ENCODE peak calls at places on chromosomes 1 and 21, in seven cellular contexts. Y, V, R, A, W, J and O are unnamed samples.

GRCh38 chr1:201361652-201362504 is 15.6 kb downstream of the TNNT2 start:
- DNase-seq in Y (peak; percentile 18), V (peak; percentile 68), R (peak; percentile 28), A (no peak), W (no peak), J (peak; percentile 87), O (peak; percentile 47)

GRCh38 chr1:89200668-89201488 is 2.1 kb upstream of the GBP4 start:
- DNase-seq in Y (peak; percentile 72), V (no peak), R (no peak), A (no peak), W (no peak), J (no peak), O (no peak)

GRCh38 chr1:198529414-198529813 is 11.1 kb downstream of the ATP6V1G3 start:
- DNase-seq in Y (no peak), V (no peak), R (peak; percentile 81), A (no peak), W (no peak), J (no peak), O (no peak)

GRCh38 chr1:53402891-53403655 is 56.1 kb upstream of the DMRTB1 start:
- DNase-seq in Y (no peak), V (no peak), R (no peak), A (no peak), W (no peak), J (no peak), O (no peak)

GRCh38 chr1:10649484-10650201 is 146.8 kb downstream of the CASZ1 start:
- DNase-seq in Y (no peak), V (no peak), R (no peak), A (no peak), W (no peak), J (peak; percentile 83), O (no peak)

GRCh38 chr1:214583113-214583512 is 19.9 kb upstream of the CENPF start:
- DNase-seq in Y (no peak), V (no peak), R (no peak), A (no peak), W (no peak), J (no peak), O (no peak)

GRCh38 chr1:189986521-189986920 is 491.1 kb downstream of the BRINP3 start:
- DNase-seq in Y (no peak), V (no peak), R (no peak), A (no peak), W (no peak), J (no peak), O (no peak)

GRCh38 chr1:69707103-69707502 is 139.4 kb downstream of the LRRC7 start:
- DNase-seq in Y (no peak), V (no peak), R (no peak), A (no peak), W (no peak), J (no peak), O (no peak)

GRCh38 chr1:43834280-43835140 is 99.1 kb upstream of the ARTN start:
- DNase-seq in Y (no peak), V (peak; percentile 71), R (no peak), A (no peak), W (no peak), J (no peak), O (no peak)

GRCh38 chr1:180345148-180345547 is 115.1 kb downstream of the LHX4 start:
- DNase-seq in Y (no peak), V (no peak), R (no peak), A (no peak), W (no peak), J (no peak), O (no peak)

GRCh38 chr1:25617626-25618432 is 1.2 kb downstream of the MAN1C1 start:
- DNase-seq in Y (no peak), V (peak; percentile 75), R (no peak), A (peak; percentile 43), W (no peak), J (peak; percentile 70), O (peak; percentile 20)

GRCh38 chr21:45041351-45041805 is 33.0 kb upstream of the ADARB1 start:
- DNase-seq in Y (no peak), V (peak; percentile 81), R (peak; percentile 78), A (no peak), W (peak; percentile 50), J (no peak), O (peak; percentile 78)

GRCh38 chr1:186491351-186491750 is 30.4 kb upstream of the PDC start:
- DNase-seq in Y (no peak), V (no peak), R (no peak), A (no peak), W (no peak), J (no peak), O (no peak)

GRCh38 chr1:48936436-48936835 is 159.7 kb upstream of the BEND5 start:
- DNase-seq in Y (no peak), V (no peak), R (no peak), A (no peak), W (no peak), J (no peak), O (no peak)

GRCh38 chr21:44298301-44298700 is 1.6 kb upstream of the PFKL start:
- DNase-seq in Y (peak; percentile 49), V (no peak), R (peak; percentile 7), A (no peak), W (no peak), J (no peak), O (no peak)

GRCh38 chr1:19160831-19161230 is 49.2 kb downstream of the UBR4 start:
- DNase-seq in Y (no peak), V (no peak), R (no peak), A (no peak), W (no peak), J (no peak), O (peak; percentile 55)

GRCh38 chr1:45381243-45381642 is 41.0 kb upstream of the MUTYH start:
- DNase-seq in Y (no peak), V (no peak), R (no peak), A (no peak), W (no peak), J (no peak), O (no peak)

GRCh38 chr1:15090373-15090772 is 63.2 kb upstream of the TMEM51 start:
- DNase-seq in Y (peak; percentile 6), V (peak; percentile 94), R (no peak), A (no peak), W (peak; percentile 95), J (peak; percentile 93), O (no peak)

GRCh38 chr21:39599191-39599966 is 13.4 kb upstream of the B3GALT5 start:
- DNase-seq in Y (no peak), V (no peak), R (no peak), A (no peak), W (no peak), J (no peak), O (no peak)

GRCh38 chr1:34928865-34929496 is 469 bp downstream of the DLGAP3 start:
- DNase-seq in Y (peak; percentile 8), V (no peak), R (no peak), A (no peak), W (no peak), J (peak; percentile 44), O (no peak)

GRCh38 chr21:42798106-42798505 is 81.2 kb downstream of the WDR4 start:
- DNase-seq in Y (no peak), V (no peak), R (no peak), A (no peak), W (no peak), J (no peak), O (no peak)

GRCh38 chr1:5141750-5142149 is 487.3 kb downstream of the AJAP1 start:
- DNase-seq in Y (no peak), V (no peak), R (no peak), A (no peak), W (no peak), J (no peak), O (no peak)

GRCh38 chr1:12542596-12543592 is 75.1 kb downstream of the DHRS3 start:
- DNase-seq in Y (no peak), V (peak; percentile 6), R (peak; percentile 31), A (no peak), W (no peak), J (no peak), O (no peak)

GRCh38 chr1:9724706-9725476 is 73.4 kb downstream of the PIK3CD start:
- DNase-seq in Y (peak; percentile 76), V (peak; percentile 82), R (peak; percentile 47), A (peak; percentile 46), W (peak; percentile 65), J (peak; percentile 92), O (peak; percentile 41)

GRCh38 chr1:152622803-152623202 is at the start of gene LCE3A:
- DNase-seq in Y (no peak), V (no peak), R (peak; percentile 0), A (no peak), W (no peak), J (peak; percentile 11), O (no peak)

GRCh38 chr1:28115267-28115666 is 26.9 kb upstream of the EYA3 start:
- DNase-seq in Y (peak; percentile 45), V (no peak), R (peak; percentile 68), A (peak; percentile 23), W (no peak), J (no peak), O (no peak)

GRCh38 chr1:204605791-204606190 is 79.7 kb downstream of the LRRN2 start:
- DNase-seq in Y (no peak), V (no peak), R (no peak), A (no peak), W (no peak), J (no peak), O (no peak)
- H3K27me3 ChIP-seq in Y (peaks cover 1% of the 10 kb centered on the region), V (peaks cover 14% of the 10 kb centered on the region), R (peaks cover 43% of the 10 kb centered on the region), A (peaks cover 9% of the 10 kb centered on the region), W (peaks cover 47% of the 10 kb centered on the region), J (no peaks in the 10 kb centered on the region), O (no peaks in the 10 kb centered on the region)

DNA sequence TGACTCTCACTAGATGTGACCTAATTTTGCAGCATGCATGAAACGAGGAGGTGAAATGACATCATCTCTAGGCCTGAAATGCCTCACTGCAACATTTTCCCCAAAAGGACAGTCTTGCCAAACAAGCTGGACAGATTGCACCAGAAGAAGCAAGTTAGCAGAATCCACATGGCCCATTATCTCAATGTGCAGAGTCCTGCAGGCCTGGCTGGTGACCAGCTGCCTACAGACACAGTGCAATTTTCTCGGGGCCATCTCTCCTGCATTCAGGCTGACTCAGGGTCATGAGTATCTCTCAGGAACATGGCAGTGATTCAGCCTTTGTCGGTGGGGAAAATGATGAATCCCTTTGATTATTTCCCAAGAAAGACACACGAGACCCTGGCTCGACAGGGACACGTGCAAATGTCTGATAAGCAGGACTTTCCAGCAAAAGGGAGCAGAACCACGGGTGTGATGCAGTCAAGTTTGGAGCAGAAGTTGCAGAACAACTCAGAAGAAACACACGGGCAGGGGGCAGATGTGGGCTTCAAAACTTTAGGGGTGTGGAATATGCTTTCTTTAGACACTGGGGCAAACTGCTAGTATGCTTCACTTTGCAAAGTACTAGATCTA is 38.7 kb downstream of the TRIM67 start:
- DNase-seq in Y (no peak), V (no peak), R (peak; percentile 32), A (no peak), W (no peak), J (no peak), O (peak; percentile 83)
- H3K27me3 ChIP-seq in Y (peaks cover 2% of the 10 kb centered on the region), V (no peaks in the 10 kb centered on the region), R (peaks cover 40% of the 10 kb centered on the region), A (no peaks in the 10 kb centered on the region), W (peaks cover 27% of the 10 kb centered on the region), J (peaks cover 6% of the 10 kb centered on the region), O (no peaks in the 10 kb centered on the region)

GRCh38 chr1:202689493-202690342 is 20.5 kb downstream of the SYT2 start:
- DNase-seq in Y (no peak), V (no peak), R (no peak), A (no peak), W (no peak), J (no peak), O (no peak)
- H3K27me3 ChIP-seq in Y (peaks cover 9% of the 10 kb centered on the region), V (peaks cover 18% of the 10 kb centered on the region), R (peaks cover 64% of the 10 kb centered on the region), A (peaks cover 33% of the 10 kb centered on the region), W (peaks cover 81% of the 10 kb centered on the region), J (no peaks in the 10 kb centered on the region), O (peaks cover 4% of the 10 kb centered on the region)

DNA sequence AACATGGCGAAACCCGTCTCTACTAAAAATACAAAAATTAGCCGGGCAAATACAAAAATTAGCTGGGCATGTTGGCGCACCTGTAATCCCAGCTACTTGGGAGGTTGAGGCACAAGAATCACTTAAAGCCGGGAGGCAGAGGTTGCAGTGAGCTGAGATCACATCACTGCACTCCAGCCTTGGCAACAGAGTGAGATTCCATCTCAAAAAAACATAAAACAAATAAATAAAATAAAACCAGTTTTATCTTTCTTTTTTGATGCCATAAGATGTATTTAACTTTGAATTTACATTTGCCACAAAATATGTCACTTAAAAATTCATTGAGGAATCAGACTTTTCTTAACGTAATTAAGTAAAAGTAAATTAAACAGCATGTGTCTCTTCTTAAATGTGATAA is 113.3 kb upstream of the ERRFI1 start:
- DNase-seq in Y (no peak), V (no peak), R (no peak), A (no peak), W (no peak), J (no peak), O (no peak)
- H3K27me3 ChIP-seq in Y (peaks cover 1% of the 10 kb centered on the region), V (no peaks in the 10 kb centered on the region), R (no peaks in the 10 kb centered on the region), A (no peaks in the 10 kb centered on the region), W (no peaks in the 10 kb centered on the region), J (no peaks in the 10 kb centered on the region), O (no peaks in the 10 kb centered on the region)